ENCODE peak calls at places on chromosome 14, in ten cellular contexts. S is cardiac muscle cell, X is tibial nerve, L is ovary, E is PC-3, Z is mammary epithelial cell, O is thoracic aorta, D is HL-60, B is RWPE1, V is Calu3. A is an unnamed sample.

GRCh38 chr14:105863296-105864108 is 337.1 kb downstream of the TMEM121 start:
- DNase-seq in S (no peak), X (no peak), L (peak), E (no peak), Z (no peak), O (no peak), D (no peak), B (no peak), V (no peak), A (no peak)

GRCh38 chr14:95452890-95453712 is 63.3 kb downstream of the SYNE3 start:
- DNase-seq in S (no peak), X (no peak), L (peak), E (no peak), Z (no peak), O (no peak), D (no peak), B (no peak), V (no peak), A (no peak)

GRCh38 chr14:105993814-105994213 is 467.4 kb downstream of the TMEM121 start:
- DNase-seq in S (no peak), X (no peak), L (no peak), E (no peak), Z (no peak), O (no peak), D (no peak), B (no peak), V (no peak), A (no peak)

GRCh38 chr14:44316647-44317432 is 190.2 kb downstream of the FSCB start:
- DNase-seq in S (peak), X (no peak), L (no peak), E (peak), Z (peak), O (no peak), D (peak), B (peak), V (peak), A (peak)

GRCh38 chr14:101474563-101475467 is 86.5 kb upstream of the DIO3 start:
- DNase-seq in S (no peak), X (no peak), L (peak), E (no peak), Z (no peak), O (no peak), D (no peak), B (no peak), V (no peak), A (no peak)

GRCh38 chr14:51774209-51774608 is 86.2 kb upstream of the GNG2 start:
- DNase-seq in S (no peak), X (no peak), L (no peak), E (peak), Z (no peak), O (no peak), D (no peak), B (no peak), V (no peak), A (no peak)

GRCh38 chr14:35814371-35815005 is 5.4 kb upstream of the RALGAPA1 start:
- DNase-seq in S (peak), X (peak), L (no peak), E (peak), Z (peak), O (peak), D (peak), B (no peak), V (peak), A (peak)

GRCh38 chr14:34857689-34858449 is 17.3 kb downstream of the BAZ1A start:
- DNase-seq in S (no peak), X (no peak), L (no peak), E (no peak), Z (no peak), O (no peak), D (peak), B (no peak), V (no peak), A (no peak)

GRCh38 chr14:106850913-106851825 is 1324.8 kb downstream of the TMEM121 start:
- DNase-seq in S (no peak), X (no peak), L (no peak), E (no peak), Z (no peak), O (no peak), D (no peak), B (no peak), V (no peak), A (no peak)

GRCh38 chr14:49417790-49418189 is 168.4 kb downstream of the RPS29 start:
- DNase-seq in S (no peak), X (no peak), L (no peak), E (no peak), Z (no peak), O (no peak), D (no peak), B (no peak), V (no peak), A (no peak)

GRCh38 chr14:101598571-101599233 is 37.4 kb downstream of the DIO3 start:
- DNase-seq in S (no peak), X (no peak), L (no peak), E (no peak), Z (no peak), O (no peak), D (no peak), B (no peak), V (no peak), A (no peak)

GRCh38 chr14:57391609-57392195 is 1.3 kb downstream of the NAA30 start:
- DNase-seq in S (peak), X (no peak), L (no peak), E (peak), Z (peak), O (no peak), D (no peak), B (peak), V (no peak), A (peak)

GRCh38 chr14:58796636-58797429 is 159.1 kb downstream of the DACT1 start:
- DNase-seq in S (no peak), X (no peak), L (no peak), E (peak), Z (peak), O (no peak), D (no peak), B (peak), V (peak), A (peak)

GRCh38 chr14:83483063-83483462 is 1949.4 kb upstream of the SEL1L start:
- DNase-seq in S (peak), X (no peak), L (no peak), E (peak), Z (no peak), O (no peak), D (no peak), B (no peak), V (no peak), A (no peak)

GRCh38 chr14:50336428-50336827 is 24.3 kb downstream of the DMAC2L start:
- DNase-seq in S (no peak), X (no peak), L (no peak), E (no peak), Z (no peak), O (no peak), D (no peak), B (no peak), V (no peak), A (no peak)

GRCh38 chr14:76929927-76930326 is 98.6 kb downstream of the IRF2BPL start:
- DNase-seq in S (no peak), X (no peak), L (no peak), E (no peak), Z (peak), O (no peak), D (peak), B (no peak), V (no peak), A (no peak)

DNA sequence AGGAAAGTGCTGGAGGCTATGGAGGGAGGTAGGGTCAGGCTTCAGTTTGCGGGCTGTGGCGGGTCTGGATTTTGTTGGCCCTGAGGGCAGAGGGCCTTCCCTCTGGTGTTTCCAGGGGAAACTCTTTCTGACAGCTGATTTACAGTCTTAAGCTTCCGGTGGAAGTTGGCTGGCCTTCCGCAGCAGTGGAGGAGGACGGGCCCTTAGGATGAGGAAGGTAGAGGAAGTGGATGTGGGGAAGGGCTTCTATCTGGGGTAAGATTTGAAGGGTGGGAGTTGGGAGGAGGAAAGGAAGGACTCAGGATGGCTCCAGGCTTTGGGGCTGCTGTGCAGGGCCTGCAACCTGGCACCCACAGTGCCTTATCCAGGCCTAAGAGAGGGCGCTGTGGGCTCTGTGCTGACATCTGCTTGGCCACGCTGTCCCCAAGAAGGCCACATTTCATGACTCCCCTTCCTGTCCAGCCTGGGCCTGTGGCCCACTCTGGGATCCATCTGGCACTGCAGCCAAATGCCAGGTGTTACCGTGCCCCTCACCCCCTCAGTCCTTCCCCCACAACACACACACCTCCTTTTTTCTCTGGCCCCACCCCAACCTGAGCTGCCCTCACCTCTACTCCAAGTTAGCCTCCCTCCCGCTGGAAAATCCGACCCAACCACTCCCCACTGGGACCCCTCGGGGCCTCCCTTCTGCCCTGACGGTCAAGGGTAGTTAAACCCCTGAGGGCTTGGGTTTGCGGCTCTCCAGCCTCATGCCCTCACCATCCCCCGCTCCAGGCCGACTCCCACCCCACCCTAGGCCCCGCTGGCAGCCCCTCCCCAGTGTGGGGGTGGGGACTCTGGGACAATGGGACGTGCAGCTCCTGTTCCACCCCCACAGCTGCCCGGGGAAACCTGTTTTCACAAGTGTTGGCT is 7.7 kb upstream of the PPP1R13B start:
- DNase-seq in S (no peak), X (no peak), L (peak), E (peak), Z (peak), O (no peak), D (no peak), B (no peak), V (no peak), A (peak)
- TF ChIP-seq CTCF in S (no peak), X (no peak), L (no peak), E (no peak), Z (no peak), O (no peak), D (no peak), B (no peak), V (no peak), A (no peak)

DNA sequence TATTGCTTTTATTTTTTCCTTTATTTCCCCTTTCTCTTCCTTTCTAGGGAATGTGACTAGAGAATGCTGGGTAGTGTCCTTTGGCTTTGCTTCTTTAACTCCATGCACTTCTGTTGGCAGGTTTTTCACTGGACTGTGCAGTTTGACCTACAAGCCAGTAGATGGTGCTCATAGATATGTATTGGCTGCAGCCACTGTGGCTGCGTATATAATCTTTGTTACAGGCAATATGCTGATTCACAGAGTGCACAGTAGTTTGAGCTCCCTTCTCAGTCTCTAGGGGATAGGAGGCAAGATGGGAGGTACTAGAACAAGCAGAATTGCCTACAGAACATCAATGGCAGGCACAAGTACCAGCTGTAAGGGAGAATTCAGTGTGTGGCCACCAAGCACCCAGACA is 503.5 kb downstream of the LRFN5 start:
- DNase-seq in S (peak), X (no peak), L (no peak), E (peak), Z (peak), O (no peak), D (peak), B (peak), V (no peak), A (peak)
- TF ChIP-seq CTCF in S (peak), X (no peak), L (no peak), E (peak), Z (peak), O (no peak), D (peak), B (peak), V (no peak), A (peak)

GRCh38 chr14:64158608-64159007 is 135.6 kb downstream of the ESR2 start:
- DNase-seq in S (no peak), X (no peak), L (no peak), E (no peak), Z (no peak), O (no peak), D (no peak), B (no peak), V (no peak), A (no peak)

GRCh38 chr14:64159588-64159987 is 134.6 kb downstream of the ESR2 start:
- DNase-seq in S (no peak), X (no peak), L (no peak), E (no peak), Z (no peak), O (no peak), D (no peak), B (no peak), V (no peak), A (no peak)
- TF ChIP-seq CTCF in S (peak), X (no peak), L (no peak), E (peak), Z (no peak), O (no peak), D (no peak), B (no peak), V (no peak), A (no peak)

DNA sequence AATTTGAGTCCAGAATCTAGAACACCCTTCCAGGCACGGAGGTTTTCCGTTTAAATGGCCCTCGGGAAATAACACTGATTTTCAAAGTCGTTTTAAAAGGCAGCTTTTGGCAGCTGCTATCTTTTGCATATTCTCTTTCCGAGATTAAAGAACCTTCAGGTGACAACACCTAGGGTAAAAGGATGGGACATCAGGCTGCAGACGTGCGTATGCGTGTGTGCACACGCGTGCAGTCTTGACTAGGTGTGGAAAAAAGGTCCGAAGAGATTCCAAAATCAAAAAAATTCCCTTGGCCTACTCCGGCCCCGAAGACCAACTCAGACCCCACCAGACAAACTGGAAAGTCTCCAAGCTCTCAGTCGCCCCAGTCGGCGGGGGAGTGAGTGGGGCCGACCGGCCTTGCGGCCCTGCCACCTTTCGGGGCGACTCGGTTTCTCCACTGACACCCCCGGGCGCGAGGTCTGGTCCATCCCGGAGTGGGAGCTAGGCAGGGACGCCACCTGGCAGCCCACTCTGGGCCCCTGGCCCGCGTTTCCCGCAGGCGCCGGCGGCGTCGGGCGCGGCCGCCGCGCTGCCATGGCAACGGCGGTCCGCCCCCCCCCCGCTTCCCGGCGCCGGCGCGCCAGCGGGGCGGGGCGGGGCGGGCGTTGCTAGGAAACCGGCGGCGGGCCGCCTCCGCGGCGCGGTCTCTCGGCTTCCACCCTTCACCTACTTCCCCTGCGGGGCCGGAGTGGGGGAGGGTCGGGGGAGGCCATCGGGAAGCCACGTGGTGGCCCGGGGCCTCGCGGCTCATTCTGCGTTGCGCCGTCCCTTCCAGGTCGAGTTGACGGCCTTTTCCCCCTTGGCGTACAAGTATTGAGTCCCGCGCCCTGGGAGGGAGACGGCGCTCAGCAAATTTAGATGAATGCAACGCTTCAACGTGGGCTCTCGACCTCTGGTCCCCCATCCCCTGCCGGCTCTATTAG is 253.2 kb downstream of the EFCAB11 start:
- DNase-seq in S (peak), X (peak), L (peak), E (peak), Z (peak), O (peak), D (peak), B (peak), V (peak), A (peak)
- TF ChIP-seq CTCF in S (no peak), X (peak), L (no peak), E (no peak), Z (no peak), O (no peak), D (no peak), B (no peak), V (no peak), A (no peak)

DNA sequence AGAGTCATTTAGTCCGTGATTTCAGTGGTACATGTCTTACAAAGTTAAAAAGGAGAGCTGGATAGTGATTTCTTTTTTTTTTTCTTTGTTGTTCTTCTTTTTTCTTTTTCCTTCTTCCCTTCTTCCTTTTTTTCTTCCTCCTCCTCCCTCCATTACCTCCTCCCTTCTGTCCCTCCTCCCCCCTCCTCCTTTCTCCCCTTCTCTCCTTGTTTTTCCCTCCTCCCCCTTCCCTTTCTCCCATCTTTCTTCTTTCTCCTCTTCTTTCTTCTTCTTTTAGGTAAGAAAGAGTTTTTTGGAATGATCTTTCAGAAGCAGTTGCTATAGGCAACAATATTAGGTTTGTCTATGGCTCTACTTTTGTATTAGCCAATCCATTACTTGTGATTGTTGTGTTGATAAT is 368.6 kb downstream of the RAD51B start:
- DNase-seq in S (no peak), X (no peak), L (no peak), E (no peak), Z (no peak), O (no peak), D (no peak), B (no peak), V (no peak), A (no peak)
- TF ChIP-seq CTCF in S (no peak), X (no peak), L (no peak), E (no peak), Z (no peak), O (no peak), D (no peak), B (no peak), V (no peak), A (no peak)

A was measured in MCF 10A.